ENCODE peak calls at places on chromosomes 1 and 21, in four cellular contexts. Z is H1, O is IMR-90, B is H9. W is an unnamed sample.

GRCh38 chr1:213122514-213122929 is 71.5 kb downstream of the RPS6KC1 start:
- DNase-seq in O (peak), Z (no peak), B (no peak), W (peak)

GRCh38 chr1:42966688-42967609 is 8.3 kb upstream of the SLC2A1 start:
- DNase-seq in B (peak), Z (peak), O (peak), W (peak)

GRCh38 chr1:92792340-92792782 is 7.5 kb upstream of the EVI5 start:
- DNase-seq in B (no peak), Z (no peak), O (no peak), W (peak)

GRCh38 chr1:10339815-10340214 is 59.0 kb upstream of the PGD start:
- DNase-seq in Z (peak), O (peak), B (peak), W (peak)

GRCh38 chr1:244087021-244087560 is 36.0 kb downstream of the ZBTB18 start:
- DNase-seq in B (no peak), Z (no peak), O (no peak), W (no peak)

GRCh38 chr21:44353200-44353970 is at the start of gene TRPM2:
- DNase-seq in O (no peak), Z (no peak), B (no peak), W (no peak)

GRCh38 chr1:1021860-1022259 is 1.9 kb downstream of the AGRN start:
- DNase-seq in O (peak), B (no peak), Z (no peak), W (no peak)

GRCh38 chr1:28835237-28835650 is 23.3 kb downstream of the OPRD1 start:
- DNase-seq in B (no peak), O (no peak), Z (no peak), W (no peak)

GRCh38 chr1:8202182-8202905 is 115.6 kb upstream of the SLC45A1 start:
- DNase-seq in B (peak), Z (no peak), O (peak), W (no peak)

GRCh38 chr1:231778009-231778719 is 151.6 kb downstream of the DISC1 start:
- DNase-seq in O (peak), Z (no peak), B (no peak), W (no peak)

GRCh38 chr1:43232071-43232470 is 37.7 kb upstream of the TMEM125 start:
- DNase-seq in Z (no peak), O (peak), B (no peak), W (peak)

GRCh38 chr1:59990470-59990869 is 63.9 kb upstream of the CYP2J2 start:
- DNase-seq in Z (no peak), O (no peak), B (no peak), W (no peak)

GRCh38 chr1:67713071-67713806 is 28.2 kb downstream of the GADD45A start:
- DNase-seq in B (no peak), Z (no peak), O (peak), W (no peak)

GRCh38 chr1:201206152-201206551 is 15.5 kb downstream of the IGFN1 start:
- DNase-seq in O (no peak), B (no peak), Z (no peak), W (no peak)

GRCh38 chr1:232250410-232250809 is 379.5 kb downstream of the SIPA1L2 start:
- DNase-seq in B (no peak), Z (no peak), O (no peak), W (no peak)

GRCh38 chr1:173733912-173734311 is 19.1 kb downstream of the KLHL20 start:
- DNase-seq in O (no peak), Z (no peak), B (no peak), W (no peak)

GRCh38 chr1:193471981-193472380 is 285.6 kb upstream of the B3GALT2 start:
- DNase-seq in Z (no peak), O (peak), B (no peak), W (no peak)

DNA sequence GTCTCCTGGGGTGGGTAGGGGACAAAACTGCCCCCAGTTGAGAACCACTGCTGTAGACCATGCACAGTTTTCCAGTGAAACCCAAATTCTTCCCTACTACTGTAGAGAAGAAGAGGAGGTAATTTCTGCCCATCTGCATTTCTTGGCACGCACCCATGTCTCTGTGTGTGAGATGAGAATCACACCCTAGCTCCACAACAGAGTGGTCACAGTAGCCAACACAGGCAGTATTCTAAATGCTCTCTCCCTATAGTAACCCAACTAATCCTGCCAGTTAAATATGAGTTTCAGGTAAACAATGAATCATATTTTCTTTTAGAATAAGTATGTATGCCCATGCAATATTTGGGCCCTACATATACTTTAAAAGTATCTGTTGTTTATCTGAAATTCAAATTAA is 1.2 kb upstream of the CAPN2 start:
- DNase-seq in Z (no peak), B (no peak), O (peak), W (no peak)
- H2AK5ac ChIP-seq in Z (no peak), B (no peak), O (peak), W (no peak)

GRCh38 chr1:248860007-248860406 is 1.1 kb upstream of the ZNF692 start:
- DNase-seq in Z (no peak), O (no peak), B (no peak), W (no peak)
- H3K56ac ChIP-seq in Z (no peak), O (no peak), B (no peak), W (no peak)

GRCh38 chr1:64940026-64940425 is 26.3 kb downstream of the JAK1 start:
- DNase-seq in Z (no peak), B (no peak), O (no peak), W (no peak)
- H3K27ac ChIP-seq in Z (no peak), B (no peak), O (no peak), W (no peak)

GRCh38 chr21:29405503-29406122 is 106.9 kb downstream of the BACH1 start:
- DNase-seq in O (no peak), Z (no peak), B (no peak), W (no peak)
- H2AK5ac ChIP-seq in O (no peak), Z (no peak), B (no peak), W (no peak)

DNA sequence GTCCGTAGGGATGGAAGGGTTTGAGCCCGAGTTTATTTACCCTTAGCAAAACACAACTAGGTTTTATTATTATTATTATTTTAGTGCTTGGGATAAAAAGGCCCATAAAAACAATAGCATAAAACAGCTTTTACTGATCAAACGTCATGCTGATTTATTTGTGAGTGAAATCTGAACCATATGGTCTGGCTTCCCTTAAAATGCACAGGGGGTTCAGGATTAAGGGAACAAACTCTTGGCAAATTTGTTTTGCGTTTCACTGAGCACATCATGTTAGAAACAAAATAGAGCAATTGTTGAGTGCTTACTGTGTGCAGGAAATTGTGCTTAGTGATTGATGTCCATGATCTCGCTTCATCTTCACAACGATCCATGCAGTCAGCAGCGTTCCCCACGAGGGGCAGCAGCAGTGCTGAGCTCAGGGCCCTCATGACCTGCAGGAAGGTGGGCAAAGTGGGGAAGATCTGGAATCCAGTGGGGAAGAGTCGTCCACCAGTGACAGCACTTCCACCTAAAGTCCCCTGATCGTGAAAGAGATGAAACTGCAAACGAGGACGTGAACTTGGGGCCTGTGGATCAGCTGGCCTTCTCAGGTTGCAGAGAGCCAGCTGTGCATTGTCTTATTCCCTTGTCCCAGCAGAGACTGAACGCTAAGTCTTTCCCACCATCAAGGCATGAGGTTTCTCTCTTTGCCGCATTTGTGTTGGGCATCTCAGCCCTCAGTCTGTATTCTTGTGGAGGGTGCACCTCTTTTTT is 71.1 kb downstream of the KIF26B start:
- DNase-seq in O (no peak), B (no peak), Z (no peak), W (no peak)
- H3K56ac ChIP-seq in O (no peak), B (no peak), Z (no peak), W (no peak)

GRCh38 chr1:156069490-156070455 is 8.8 kb downstream of the RAB25 start:
- DNase-seq in O (no peak), B (no peak), Z (no peak), W (no peak)
- H3K27ac ChIP-seq in O (no peak), B (no peak), Z (no peak), W (no peak)